ENCODE peak calls at places on chromosomes 7 and 10, in ten cellular contexts. I is fibroblast of lung, Y is heart left ventricle, J is foreskin keratinocyte, F is glutamatergic neuron, G is thyroid gland, P is activated B cell treated with CpG ODN at 0.5 μM for 24 hours, V is fibroblast of mammary gland, W is breast epithelium, L is GM12865. C is an unnamed sample.

GRCh38 chr10:52525761-52526160 is 211.7 kb downstream of the DKK1 start:
- DNase-seq in I (peak), Y (no peak), J (peak), F (no peak), G (no peak), P (no peak), V (peak), W (no peak), L (no peak), C (no peak)

GRCh38 chr7:134932707-134933370 is 53.5 kb upstream of the AGBL3 start:
- DNase-seq in I (peak), Y (peak), J (no peak), F (no peak), G (peak), P (no peak), V (peak), W (no peak), L (peak), C (no peak)

GRCh38 chr7:148699024-148699771 is 495 bp downstream of the CUL1 start:
- DNase-seq in I (peak), Y (peak), J (no peak), F (peak), G (peak), P (no peak), V (peak), W (no peak), L (peak), C (peak)

GRCh38 chr10:24992512-24993133 is 23.3 kb downstream of the ENKUR start:
- DNase-seq in I (no peak), Y (no peak), J (no peak), F (no peak), G (no peak), P (no peak), V (no peak), W (no peak), L (no peak), C (no peak)

GRCh38 chr10:90224791-90225566 is 523.6 kb downstream of the KIF20B start:
- DNase-seq in I (no peak), Y (no peak), J (no peak), F (no peak), G (no peak), P (no peak), V (no peak), W (no peak), L (no peak), C (no peak)

GRCh38 chr7:44322631-44323363 is 2.6 kb downstream of the CAMK2B start:
- DNase-seq in I (no peak), Y (peak), J (no peak), F (no peak), G (peak), P (no peak), V (no peak), W (no peak), L (no peak), C (no peak)

GRCh38 chr7:70040971-70041766 is 442.9 kb downstream of the AUTS2 start:
- DNase-seq in I (peak), Y (no peak), J (no peak), F (no peak), G (no peak), P (no peak), V (peak), W (no peak), L (no peak), C (no peak)

GRCh38 chr10:86749835-86750234 is 6.6 kb upstream of the BMPR1A start:
- DNase-seq in I (no peak), Y (no peak), J (no peak), F (no peak), G (no peak), P (no peak), V (no peak), W (no peak), L (no peak), C (no peak)

GRCh38 chr7:1855396-1856160 is 185.5 kb downstream of the ELFN1 start:
- DNase-seq in I (no peak), Y (peak), J (no peak), F (peak), G (peak), P (no peak), V (no peak), W (peak), L (no peak), C (peak)

GRCh38 chr10:20890009-20890408 is 7.1 kb downstream of the NEBL start:
- DNase-seq in I (peak), Y (no peak), J (no peak), F (no peak), G (no peak), P (no peak), V (no peak), W (no peak), L (no peak), C (no peak)

GRCh38 chr7:75571209-75571608 is 79.1 kb downstream of the SPDYE5 start:
- DNase-seq in I (no peak), Y (no peak), J (no peak), F (no peak), G (no peak), P (no peak), V (no peak), W (no peak), L (no peak), C (no peak)

GRCh38 chr7:85177316-85177715 is 9.5 kb downstream of the SEMA3D start:
- DNase-seq in I (no peak), Y (no peak), J (no peak), F (no peak), G (no peak), P (no peak), V (peak), W (no peak), L (no peak), C (no peak)

GRCh38 chr10:106511917-106512316 is 652.6 kb downstream of the SORCS1 start:
- DNase-seq in I (no peak), Y (no peak), J (no peak), F (no peak), G (no peak), P (no peak), V (no peak), W (no peak), L (no peak), C (no peak)

GRCh38 chr7:47556511-47557180 is 25.3 kb downstream of the TNS3 start:
- DNase-seq in I (peak), Y (no peak), J (no peak), F (no peak), G (no peak), P (no peak), V (peak), W (no peak), L (no peak), C (peak)

GRCh38 chr10:105586451-105587098 is 945.5 kb downstream of the SORCS3 start:
- DNase-seq in I (peak), Y (no peak), J (no peak), F (no peak), G (no peak), P (no peak), V (no peak), W (no peak), L (no peak), C (no peak)

DNA sequence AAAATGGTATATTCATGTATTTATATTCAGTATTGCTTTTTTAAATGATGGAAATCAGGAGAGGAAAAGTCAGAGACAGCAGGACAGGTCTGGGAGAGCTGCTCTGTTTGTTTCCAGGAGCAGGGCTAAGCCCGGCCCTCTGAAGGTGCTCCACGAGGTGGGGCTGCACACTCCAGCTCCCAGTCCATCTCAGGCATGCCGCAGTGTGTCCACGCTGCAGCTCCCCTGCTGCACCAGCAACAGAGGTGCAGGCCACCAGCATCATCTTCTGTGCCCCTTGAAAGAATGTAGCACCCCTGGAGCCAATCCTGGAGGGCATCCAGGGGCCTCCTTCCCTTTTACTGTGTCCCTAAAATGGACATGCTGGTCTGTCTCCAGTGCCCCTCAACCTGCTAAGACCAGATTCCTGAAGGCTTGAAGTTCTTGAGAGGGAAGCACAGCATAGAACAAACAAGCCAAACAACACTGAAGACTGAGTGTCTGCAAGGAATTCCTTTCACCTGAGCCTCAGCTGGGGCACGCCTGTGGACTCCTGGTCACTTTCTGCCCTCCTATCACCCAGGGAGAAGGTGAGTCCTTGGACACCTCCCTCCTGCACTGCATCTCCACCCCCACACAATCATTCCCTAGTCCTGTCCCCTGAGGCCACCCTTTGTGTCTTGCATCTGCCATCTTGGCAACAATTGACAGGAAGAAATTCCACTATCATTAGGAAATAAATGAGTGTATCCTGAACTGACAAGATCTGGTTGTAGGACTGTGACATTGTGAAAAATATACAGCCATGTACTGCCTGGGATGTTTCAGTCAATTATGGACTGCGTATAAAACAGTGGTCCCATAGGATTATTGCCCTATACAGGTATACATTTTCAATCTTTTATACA is 100.5 kb downstream of the CXCL12 start:
- DNase-seq in I (no peak), Y (no peak), J (no peak), F (no peak), G (no peak), P (no peak), V (no peak), W (no peak), L (no peak), C (no peak)
- TF ChIP-seq CTCF in I (no peak), Y (no peak), J (no peak), F (no peak), G (no peak), P (no peak), V (no peak), W (no peak), L (no peak), C (no peak)

GRCh38 chr10:124509836-124510535 is 48.4 kb downstream of the LHPP start:
- DNase-seq in I (no peak), Y (no peak), J (no peak), F (no peak), G (no peak), P (no peak), V (no peak), W (no peak), L (no peak), C (peak)
- TF ChIP-seq CTCF in I (no peak), Y (no peak), J (peak), F (no peak), G (no peak), P (no peak), V (no peak), W (no peak), L (no peak), C (no peak)

DNA sequence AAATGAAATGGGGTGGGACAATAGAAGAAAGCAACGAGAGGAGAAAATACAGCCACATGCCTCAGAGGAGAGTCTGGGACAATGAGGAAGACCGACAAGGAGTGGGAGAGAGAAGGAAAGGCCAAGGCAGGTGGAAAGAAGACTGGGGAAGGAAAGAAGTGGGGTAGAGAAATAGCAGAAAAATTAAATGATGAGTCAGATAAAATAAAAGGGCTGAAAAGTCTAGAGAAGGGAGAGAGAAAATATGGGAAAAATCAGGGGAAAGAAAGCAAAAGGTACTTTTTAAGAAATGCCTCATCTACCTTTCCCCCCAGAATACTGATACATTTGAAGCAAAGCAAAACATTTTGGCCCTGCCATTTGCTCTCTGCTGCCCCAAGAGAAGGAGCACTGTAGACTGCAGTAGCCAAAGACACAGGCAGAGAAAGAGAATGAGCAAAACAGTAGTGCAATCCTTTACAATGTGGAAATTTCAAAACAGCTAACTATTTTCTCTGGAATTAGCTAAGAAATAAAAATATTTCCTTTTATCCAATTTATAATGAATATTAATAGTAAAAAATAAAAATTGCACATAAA is 14.5 kb downstream of the GBX1 start:
- DNase-seq in I (no peak), Y (no peak), J (no peak), F (no peak), G (no peak), P (no peak), V (no peak), W (no peak), L (no peak), C (no peak)
- TF ChIP-seq CTCF in I (peak), Y (no peak), J (no peak), F (no peak), G (no peak), P (no peak), V (peak), W (no peak), L (no peak), C (no peak)

DNA sequence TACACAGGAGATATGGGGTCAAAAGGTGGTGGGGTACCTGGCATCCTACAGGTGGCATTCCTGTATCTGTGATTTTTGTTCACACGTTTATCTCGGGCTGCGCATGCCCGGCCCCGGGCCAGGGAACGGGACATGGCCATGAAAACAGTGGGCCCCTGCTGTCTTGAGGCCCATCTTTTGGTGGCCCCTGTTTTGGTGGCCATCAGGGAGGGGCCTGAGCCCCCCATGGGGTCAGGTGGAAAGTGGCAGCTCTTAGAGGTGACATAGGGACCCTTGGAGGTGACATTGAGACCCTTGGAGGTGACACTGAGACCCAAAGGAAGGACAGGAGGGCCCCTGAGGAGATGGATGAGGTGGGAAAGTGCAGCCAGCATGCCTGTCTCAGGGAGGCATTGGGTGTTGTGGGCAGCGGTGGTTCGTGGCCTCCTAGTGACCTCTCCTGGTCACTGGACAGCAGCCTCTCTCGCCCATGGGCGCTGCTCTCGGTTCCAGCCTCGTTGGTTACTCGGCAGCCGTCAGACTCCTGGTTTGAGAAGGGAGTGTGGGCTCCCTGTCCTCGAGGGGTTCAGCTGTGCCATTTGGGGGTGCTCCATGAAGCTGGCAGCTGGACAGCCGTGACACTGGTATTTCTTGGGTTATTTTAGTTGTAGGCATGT is 39.9 kb downstream of the INPP5A start:
- DNase-seq in I (no peak), Y (no peak), J (no peak), F (peak), G (peak), P (no peak), V (no peak), W (no peak), L (no peak), C (no peak)
- TF ChIP-seq CTCF in I (peak), Y (peak), J (peak), F (no peak), G (peak), P (no peak), V (peak), W (no peak), L (no peak), C (peak)

GRCh38 chr10:85319150-85319549 is 990.8 kb downstream of the CCSER2 start:
- DNase-seq in I (no peak), Y (no peak), J (peak), F (no peak), G (no peak), P (no peak), V (peak), W (no peak), L (no peak), C (no peak)

GRCh38 chr10:85315657-85316056 is 987.3 kb downstream of the CCSER2 start:
- DNase-seq in I (no peak), Y (no peak), J (no peak), F (no peak), G (no peak), P (no peak), V (no peak), W (no peak), L (no peak), C (no peak)

GRCh38 chr10:85319826-85320225 is 991.4 kb downstream of the CCSER2 start:
- DNase-seq in I (no peak), Y (peak), J (no peak), F (no peak), G (no peak), P (no peak), V (no peak), W (no peak), L (no peak), C (no peak)

GRCh38 chr10:85317827-85318226 is 989.4 kb downstream of the CCSER2 start:
- DNase-seq in I (no peak), Y (no peak), J (no peak), F (no peak), G (no peak), P (no peak), V (no peak), W (no peak), L (no peak), C (no peak)
- TF ChIP-seq CTCF in I (no peak), Y (peak), J (no peak), F (no peak), G (no peak), P (no peak), V (no peak), W (no peak), L (peak), C (no peak)

GRCh38 chr10:112795067-112795466 is 155.0 kb upstream of the TCF7L2 start:
- DNase-seq in I (no peak), Y (no peak), J (no peak), F (no peak), G (no peak), P (no peak), V (peak), W (no peak), L (no peak), C (no peak)
- TF ChIP-seq CTCF in I (no peak), Y (no peak), J (no peak), F (no peak), G (no peak), P (no peak), V (no peak), W (no peak), L (no peak), C (no peak)